ENCODE peak calls at places on chromosome 13, in nine cellular contexts. B is GM23338, D is mucosa of descending colon, I is kidney epithelial cell, P is transverse colon, J is choroid plexus epithelial cell, G is colonic mucosa, X is breast epithelium, T is fibroblast of mammary gland. N is an unnamed sample.

GRCh38 chr13:97202761-97203160 is 19.4 kb upstream of the MBNL2 start:
- DNase-seq in B (no peak), D (no peak), I (no peak), P (no peak), J (no peak), G (no peak), X (no peak), T (no peak), N (no peak)

GRCh38 chr13:38334845-38335244 is 14.8 kb upstream of the UFM1 start:
- DNase-seq in B (no peak), D (no peak), I (no peak), P (no peak), J (no peak), G (no peak), X (no peak), T (no peak), N (no peak)

GRCh38 chr13:19720039-19720438 is 62.7 kb downstream of the PSPC1 start:
- DNase-seq in B (no peak), D (no peak), I (no peak), P (no peak), J (no peak), G (no peak), X (no peak), T (no peak), N (no peak)

GRCh38 chr13:73967397-73968165 is 166.6 kb downstream of the KLF12 start:
- DNase-seq in B (no peak), D (no peak), I (no peak), P (no peak), J (peak), G (no peak), X (no peak), T (no peak), N (no peak)

GRCh38 chr13:20968745-20969144 is 66.2 kb upstream of the XPO4 start:
- DNase-seq in B (no peak), D (no peak), I (no peak), P (no peak), J (no peak), G (no peak), X (no peak), T (no peak), N (no peak)

GRCh38 chr13:111304041-111304544 is 16.3 kb upstream of the TEX29 start:
- DNase-seq in B (no peak), D (no peak), I (no peak), P (peak), J (no peak), G (no peak), X (no peak), T (no peak), N (no peak)

GRCh38 chr13:110912651-110913051 is 2.2 kb downstream of the ANKRD10 start:
- DNase-seq in B (no peak), D (no peak), I (no peak), P (no peak), J (peak), G (no peak), X (no peak), T (peak), N (no peak)

GRCh38 chr13:57946361-57946760 is 314.8 kb downstream of the PCDH17 start:
- DNase-seq in B (no peak), D (no peak), I (no peak), P (no peak), J (peak), G (no peak), X (no peak), T (no peak), N (no peak)

GRCh38 chr13:32254916-32255743 is 60.0 kb downstream of the ZAR1L start:
- DNase-seq in B (no peak), D (no peak), I (no peak), P (no peak), J (no peak), G (no peak), X (no peak), T (no peak), N (no peak)

GRCh38 chr13:94660695-94661324 is 51.5 kb downstream of the SOX21 start:
- DNase-seq in B (peak), D (no peak), I (no peak), P (no peak), J (peak), G (no peak), X (no peak), T (peak), N (no peak)

GRCh38 chr13:34826432-34826831 is 115.6 kb upstream of the NBEA start:
- DNase-seq in B (no peak), D (no peak), I (no peak), P (no peak), J (no peak), G (no peak), X (no peak), T (no peak), N (no peak)

GRCh38 chr13:97369269-97369893 is 64.6 kb upstream of the RAP2A start:
- DNase-seq in B (no peak), D (no peak), I (no peak), P (no peak), J (peak), G (no peak), X (no peak), T (peak), N (no peak)

GRCh38 chr13:75762967-75763366 is 126.8 kb downstream of the LMO7 start:
- DNase-seq in B (no peak), D (no peak), I (no peak), P (no peak), J (no peak), G (no peak), X (no peak), T (no peak), N (no peak)
- H3K4me3 ChIP-seq in B (no peak), D (no peak), I (no peak), P (no peak), J (no peak), G (peak), X (peak), T (no peak), N (no peak)

DNA sequence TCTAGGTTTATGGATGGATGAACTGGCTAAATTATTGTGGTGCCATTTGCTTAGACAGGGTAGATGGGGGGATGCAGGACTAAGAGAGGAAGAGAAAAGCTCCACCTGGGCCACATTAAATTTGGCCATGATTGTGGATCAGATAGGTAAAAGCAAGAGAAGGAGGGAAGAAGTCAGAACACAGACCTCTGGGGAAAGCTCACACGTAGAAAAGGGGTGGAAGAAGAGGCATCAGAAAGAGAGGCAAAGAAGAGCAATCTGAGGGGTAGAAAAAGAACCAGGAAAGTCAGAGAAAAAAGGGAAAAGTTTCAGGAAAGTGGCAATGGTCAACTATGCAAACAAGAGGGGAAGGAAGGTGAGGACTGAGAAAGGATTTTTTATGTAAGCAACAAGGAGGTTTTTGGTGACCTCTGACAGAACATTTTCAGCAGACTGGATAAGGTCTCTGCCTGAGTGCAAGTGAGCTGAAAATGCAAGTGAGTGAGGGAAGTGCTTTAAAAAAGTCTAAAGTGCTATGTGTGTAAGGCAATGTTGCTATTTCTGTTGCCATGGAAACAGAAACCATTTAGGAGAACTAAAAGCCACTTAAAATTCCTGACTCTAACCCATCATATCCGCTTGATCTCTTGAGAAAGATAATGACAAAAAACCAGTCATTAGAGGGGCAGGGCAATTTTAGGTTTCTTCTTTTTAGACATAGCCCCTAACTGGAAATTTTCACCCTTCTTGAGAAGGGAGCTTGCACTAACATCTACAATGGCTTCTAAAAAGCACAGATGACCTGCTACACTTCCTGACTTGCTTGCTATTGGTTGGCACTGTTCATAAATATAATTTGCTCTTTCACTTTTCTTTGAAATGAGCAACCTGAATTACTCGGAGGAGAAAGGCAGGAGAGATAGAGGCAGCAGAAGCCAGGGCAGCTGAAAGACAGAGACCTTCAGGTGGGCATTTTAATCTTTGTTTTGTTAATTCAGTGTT is at the start of gene CYSLTR2:
- DNase-seq in B (peak), D (no peak), I (peak), P (no peak), J (peak), G (no peak), X (no peak), T (peak), N (no peak)
- H3K4me3 ChIP-seq in B (no peak), D (no peak), I (no peak), P (no peak), J (no peak), G (no peak), X (no peak), T (no peak), N (no peak)

GRCh38 chr13:99923877-99924582 is 47.5 kb downstream of the ZIC5 start:
- DNase-seq in B (no peak), D (no peak), I (no peak), P (no peak), J (no peak), G (no peak), X (no peak), T (no peak), N (no peak)

GRCh38 chr13:99929866-99930265 is 41.7 kb downstream of the ZIC5 start:
- DNase-seq in B (no peak), D (no peak), I (no peak), P (no peak), J (no peak), G (no peak), X (no peak), T (no peak), N (no peak)

GRCh38 chr13:99922631-99923404 is 48.7 kb downstream of the ZIC5 start:
- DNase-seq in B (no peak), D (peak), I (no peak), P (peak), J (no peak), G (peak), X (no peak), T (no peak), N (no peak)

GRCh38 chr13:99930925-99931324 is 40.6 kb downstream of the ZIC5 start:
- DNase-seq in B (no peak), D (no peak), I (no peak), P (no peak), J (no peak), G (no peak), X (no peak), T (no peak), N (no peak)

DNA sequence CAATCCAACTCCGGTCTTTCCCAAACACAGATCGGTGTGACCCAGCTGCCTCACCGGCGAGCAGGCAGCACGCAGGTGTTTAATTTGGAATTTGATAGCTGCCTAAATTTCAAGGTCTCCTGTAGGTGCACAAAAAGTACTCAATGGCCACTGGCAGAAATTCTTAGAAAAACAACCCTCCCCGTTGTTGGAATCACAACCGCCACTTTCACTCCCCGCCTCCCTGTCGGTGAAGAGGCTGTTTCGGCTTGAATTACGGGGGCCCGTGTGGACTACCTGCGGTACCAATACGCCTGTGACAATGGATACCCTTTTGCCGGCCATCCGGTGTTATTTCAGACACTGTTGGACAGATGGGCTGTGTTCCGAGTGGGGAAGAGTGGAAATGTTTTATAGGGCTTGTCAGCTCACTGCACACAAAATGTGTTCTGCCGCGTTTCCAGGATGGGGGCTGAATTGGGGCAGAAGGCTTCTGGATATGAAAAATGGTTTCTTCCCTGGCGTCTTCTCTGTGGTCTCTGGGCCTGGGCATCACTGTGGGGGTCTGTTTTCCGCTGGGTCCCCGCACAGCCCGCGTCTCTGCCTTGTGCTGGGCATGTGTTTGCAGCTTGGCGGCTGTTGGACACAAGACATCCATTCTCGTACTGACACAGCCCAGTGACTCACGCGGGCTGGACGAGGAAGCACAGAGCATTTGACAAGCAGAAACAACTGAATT is 45.4 kb downstream of the ZIC5 start:
- DNase-seq in B (no peak), D (peak), I (peak), P (peak), J (peak), G (peak), X (no peak), T (peak), N (no peak)
- H3K4me3 ChIP-seq in B (no peak), D (no peak), I (peak), P (no peak), J (no peak), G (peak), X (peak), T (no peak), N (peak)

DNA sequence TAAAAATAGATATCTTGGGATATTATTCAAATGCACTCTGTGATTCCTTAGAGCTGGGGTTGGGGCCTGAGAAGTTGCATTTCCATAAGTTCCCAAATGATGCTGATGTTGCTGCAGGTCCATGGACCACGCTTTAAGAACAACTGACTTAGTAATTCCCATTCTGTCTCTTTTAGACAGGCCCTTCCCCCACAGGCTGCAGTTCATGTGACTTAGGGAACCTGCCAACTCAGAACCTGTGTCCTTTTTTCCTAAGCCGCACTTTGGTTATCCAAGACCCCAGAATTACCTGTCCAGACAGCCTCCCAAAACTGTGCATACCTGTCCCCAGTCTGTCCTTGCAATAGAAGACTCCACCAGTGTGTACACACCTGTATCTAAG is 1.7 kb upstream of the ITGBL1 start:
- DNase-seq in B (no peak), D (no peak), I (no peak), P (no peak), J (no peak), G (no peak), X (no peak), T (no peak), N (no peak)
- H3K4me3 ChIP-seq in B (no peak), D (no peak), I (no peak), P (no peak), J (no peak), G (no peak), X (no peak), T (no peak), N (no peak)

GRCh38 chr13:59893261-59893660 is 270.5 kb downstream of the DIAPH3 start:
- DNase-seq in B (no peak), D (no peak), I (peak), P (no peak), J (no peak), G (no peak), X (no peak), T (no peak), N (no peak)

GRCh38 chr13:59891053-59891452 is 272.7 kb downstream of the DIAPH3 start:
- DNase-seq in B (no peak), D (no peak), I (no peak), P (no peak), J (no peak), G (no peak), X (no peak), T (no peak), N (no peak)

GRCh38 chr13:59888408-59888807 is 275.3 kb downstream of the DIAPH3 start:
- DNase-seq in B (no peak), D (no peak), I (no peak), P (no peak), J (no peak), G (no peak), X (no peak), T (no peak), N (no peak)

GRCh38 chr13:59890064-59890463 is 273.7 kb downstream of the DIAPH3 start:
- DNase-seq in B (no peak), D (peak), I (no peak), P (no peak), J (peak), G (no peak), X (no peak), T (peak), N (no peak)
- H3K4me3 ChIP-seq in B (no peak), D (no peak), I (no peak), P (no peak), J (no peak), G (no peak), X (no peak), T (no peak), N (no peak)

GRCh38 chr13:25771641-25772478 is 280.0 kb downstream of the SHISA2 start:
- DNase-seq in B (peak), D (no peak), I (no peak), P (no peak), J (peak), G (no peak), X (no peak), T (no peak), N (no peak)
- H3K4me3 ChIP-seq in B (no peak), D (no peak), I (no peak), P (no peak), J (no peak), G (no peak), X (no peak), T (no peak), N (no peak)

GRCh38 chr13:36673838-36674326 is at the start of gene SERTM1:
- DNase-seq in B (peak), D (no peak), I (no peak), P (no peak), J (peak), G (no peak), X (no peak), T (peak), N (no peak)
- H3K4me3 ChIP-seq in B (peak), D (no peak), I (peak), P (no peak), J (peak), G (no peak), X (peak), T (peak), N (no peak)

GRCh38 chr13:80116107-80116506 is 224.8 kb downstream of the SPRY2 start:
- DNase-seq in B (no peak), D (no peak), I (no peak), P (no peak), J (peak), G (no peak), X (no peak), T (peak), N (peak)

GRCh38 chr13:80113714-80114454 is 227.0 kb downstream of the SPRY2 start:
- DNase-seq in B (no peak), D (no peak), I (no peak), P (no peak), J (no peak), G (no peak), X (no peak), T (no peak), N (no peak)

GRCh38 chr13:80118099-80118498 is 222.8 kb downstream of the SPRY2 start:
- DNase-seq in B (no peak), D (no peak), I (no peak), P (no peak), J (no peak), G (no peak), X (no peak), T (no peak), N (no peak)

GRCh38 chr13:80117515-80117914 is 223.4 kb downstream of the SPRY2 start:
- DNase-seq in B (no peak), D (no peak), I (no peak), P (no peak), J (no peak), G (no peak), X (no peak), T (no peak), N (no peak)

GRCh38 chr13:80115616-80116015 is 225.3 kb downstream of the SPRY2 start:
- DNase-seq in B (no peak), D (no peak), I (no peak), P (no peak), J (no peak), G (no peak), X (no peak), T (no peak), N (no peak)
- H3K4me3 ChIP-seq in B (no peak), D (no peak), I (no peak), P (no peak), J (no peak), G (no peak), X (no peak), T (no peak), N (no peak)

N was measured in AG04450.